ENCODE peak calls at places on chromosomes 7 and 10, in seven cellular contexts. Y, G, W, C, X, S and A are unnamed samples.

GRCh38 chr7:20158684-20159083 is 58.5 kb downstream of the MACC1 start:
- DNase-seq in Y (no peak), G (no peak), W (peak), C (no peak), X (no peak), S (no peak), A (no peak)

GRCh38 chr7:67021260-67021659 is 24.6 kb downstream of the TYW1 start:
- DNase-seq in Y (no peak), G (no peak), W (no peak), C (no peak), X (no peak), S (no peak), A (no peak)

GRCh38 chr7:79137942-79138341 is 315.5 kb downstream of the MAGI2 start:
- DNase-seq in Y (no peak), G (no peak), W (peak), C (no peak), X (peak), S (no peak), A (no peak)

GRCh38 chr10:116296358-116296757 is 23.4 kb upstream of the GFRA1 start:
- DNase-seq in Y (no peak), G (no peak), W (no peak), C (no peak), X (no peak), S (no peak), A (no peak)

GRCh38 chr10:61993676-61994401 is 92.3 kb downstream of the ARID5B start:
- DNase-seq in Y (no peak), G (no peak), W (peak), C (no peak), X (peak), S (no peak), A (no peak)

GRCh38 chr7:9488555-9488954 is 1055.1 kb downstream of the NXPH1 start:
- DNase-seq in Y (no peak), G (no peak), W (peak), C (no peak), X (peak), S (no peak), A (no peak)

GRCh38 chr10:116796910-116797513 is 52.3 kb upstream of the ENO4 start:
- DNase-seq in Y (no peak), G (peak), W (peak), C (peak), X (peak), S (peak), A (peak)

GRCh38 chr10:13915710-13916109 is 328.9 kb downstream of the PRPF18 start:
- DNase-seq in Y (no peak), G (no peak), W (no peak), C (no peak), X (no peak), S (no peak), A (no peak)

GRCh38 chr7:2698581-2699288 is 10.7 kb downstream of the AMZ1 start:
- DNase-seq in Y (peak), G (no peak), W (no peak), C (no peak), X (no peak), S (peak), A (no peak)

GRCh38 chr7:75743455-75743859 is 4.7 kb upstream of the HIP1 start:
- DNase-seq in Y (no peak), G (no peak), W (peak), C (no peak), X (no peak), S (no peak), A (no peak)

GRCh38 chr7:159027803-159028455 is 116.7 kb downstream of the VIPR2 start:
- DNase-seq in Y (no peak), G (no peak), W (no peak), C (no peak), X (no peak), S (peak), A (no peak)

GRCh38 chr7:116283595-116284204 is 73.4 kb downstream of the TES start:
- DNase-seq in Y (no peak), G (no peak), W (no peak), C (no peak), X (no peak), S (no peak), A (no peak)

GRCh38 chr10:125102216-125102615 is 58.1 kb downstream of the CTBP2 start:
- DNase-seq in Y (no peak), G (no peak), W (peak), C (no peak), X (no peak), S (no peak), A (no peak)

GRCh38 chr7:82677493-82677892 is 233.9 kb upstream of the CACNA2D1 start:
- DNase-seq in Y (no peak), G (no peak), W (no peak), C (no peak), X (no peak), S (no peak), A (no peak)

GRCh38 chr10:78028438-78029293 is 649 bp downstream of the POLR3A start:
- DNase-seq in Y (no peak), G (no peak), W (peak), C (no peak), X (no peak), S (no peak), A (no peak)

GRCh38 chr10:43236176-43236850 is 30.6 kb downstream of the RASGEF1A start:
- DNase-seq in Y (no peak), G (no peak), W (no peak), C (no peak), X (no peak), S (peak), A (no peak)

GRCh38 chr10:43257210-43258031 is 9.4 kb downstream of the RASGEF1A start:
- DNase-seq in Y (no peak), G (no peak), W (no peak), C (peak), X (no peak), S (no peak), A (peak)

GRCh38 chr7:131281649-131282048 is 46.0 kb upstream of the MKLN1 start:
- DNase-seq in Y (no peak), G (no peak), W (no peak), C (no peak), X (no peak), S (no peak), A (no peak)

GRCh38 chr10:72783290-72783689 is 91.3 kb downstream of the MCU start:
- DNase-seq in Y (no peak), G (no peak), W (no peak), C (no peak), X (no peak), S (no peak), A (no peak)

GRCh38 chr10:3681642-3682554 is 103.1 kb downstream of the KLF6 start:
- DNase-seq in Y (no peak), G (no peak), W (no peak), C (no peak), X (peak), S (no peak), A (no peak)

GRCh38 chr7:131151034-131151433 is 176.6 kb upstream of the MKLN1 start:
- DNase-seq in Y (no peak), G (no peak), W (no peak), C (no peak), X (no peak), S (no peak), A (no peak)

GRCh38 chr7:30163231-30163894 is 28.6 kb downstream of the MTURN start:
- DNase-seq in Y (peak), G (no peak), W (no peak), C (no peak), X (no peak), S (no peak), A (no peak)

GRCh38 chr10:51368943-51369342 is 294.7 kb downstream of the PRKG1 start:
- DNase-seq in Y (no peak), G (no peak), W (no peak), C (no peak), X (no peak), S (peak), A (no peak)

GRCh38 chr7:98360221-98361124 is 40.4 kb downstream of the BAIAP2L1 start:
- DNase-seq in Y (no peak), G (peak), W (no peak), C (no peak), X (no peak), S (peak), A (no peak)

GRCh38 chr10:86254526-86255174 is 111.9 kb downstream of the GRID1 start:
- DNase-seq in Y (no peak), G (peak), W (no peak), C (peak), X (no peak), S (peak), A (no peak)

GRCh38 chr7:48084727-48085432 is 4.2 kb upstream of the UPP1 start:
- DNase-seq in Y (peak), G (peak), W (peak), C (peak), X (peak), S (peak), A (no peak)

GRCh38 chr7:17130281-17131059 is 168.0 kb upstream of the AHR start:
- DNase-seq in Y (no peak), G (peak), W (peak), C (no peak), X (peak), S (peak), A (no peak)

GRCh38 chr10:100620087-100620835 is 84.5 kb downstream of the HIF1AN start:
- DNase-seq in Y (no peak), G (no peak), W (no peak), C (no peak), X (no peak), S (peak), A (no peak)

GRCh38 chr7:5425507-5426225 is 2.0 kb upstream of the TNRC18 start:
- DNase-seq in Y (no peak), G (peak), W (peak), C (peak), X (peak), S (peak), A (no peak)

GRCh38 chr7:2979951-2980350 is 63.7 kb downstream of the CARD11 start:
- DNase-seq in Y (no peak), G (no peak), W (no peak), C (no peak), X (no peak), S (no peak), A (no peak)

GRCh38 chr10:22537810-22538209 is 176.6 kb downstream of the PIP4K2A start:
- DNase-seq in Y (no peak), G (no peak), W (no peak), C (no peak), X (no peak), S (no peak), A (no peak)

GRCh38 chr7:93972029-93972725 is 32.0 kb downstream of the BET1 start:
- DNase-seq in Y (no peak), G (no peak), W (no peak), C (peak), X (no peak), S (no peak), A (no peak)

GRCh38 chr7:76246804-76247389 is 45.2 kb downstream of the SRRM3 start:
- DNase-seq in Y (no peak), G (no peak), W (no peak), C (no peak), X (no peak), S (no peak), A (no peak)

GRCh38 chr10:123496336-123496735 is 169.8 kb upstream of the GPR26 start:
- DNase-seq in Y (no peak), G (no peak), W (no peak), C (no peak), X (no peak), S (no peak), A (no peak)
- TF ChIP-seq CTCF in Y (no peak), G (no peak), W (no peak), C (no peak), X (no peak), S (no peak), A (no peak)

GRCh38 chr7:33885290-33886005 is 19.9 kb upstream of the BMPER start:
- DNase-seq in Y (no peak), G (no peak), W (no peak), C (no peak), X (no peak), S (peak), A (no peak)

GRCh38 chr7:33888206-33888605 is 17.1 kb upstream of the BMPER start:
- DNase-seq in Y (no peak), G (no peak), W (no peak), C (no peak), X (peak), S (peak), A (no peak)

GRCh38 chr7:33883566-33883965 is 21.8 kb upstream of the BMPER start:
- DNase-seq in Y (no peak), G (no peak), W (no peak), C (no peak), X (no peak), S (no peak), A (no peak)

GRCh38 chr7:33887576-33887975 is 17.8 kb upstream of the BMPER start:
- DNase-seq in Y (no peak), G (no peak), W (no peak), C (no peak), X (no peak), S (no peak), A (no peak)

GRCh38 chr7:33886100-33886623 is 19.2 kb upstream of the BMPER start:
- DNase-seq in Y (no peak), G (peak), W (no peak), C (peak), X (no peak), S (peak), A (no peak)
- TF ChIP-seq CTCF in Y (no peak), G (peak), W (peak), C (peak), X (peak), S (peak), A (peak)

DNA sequence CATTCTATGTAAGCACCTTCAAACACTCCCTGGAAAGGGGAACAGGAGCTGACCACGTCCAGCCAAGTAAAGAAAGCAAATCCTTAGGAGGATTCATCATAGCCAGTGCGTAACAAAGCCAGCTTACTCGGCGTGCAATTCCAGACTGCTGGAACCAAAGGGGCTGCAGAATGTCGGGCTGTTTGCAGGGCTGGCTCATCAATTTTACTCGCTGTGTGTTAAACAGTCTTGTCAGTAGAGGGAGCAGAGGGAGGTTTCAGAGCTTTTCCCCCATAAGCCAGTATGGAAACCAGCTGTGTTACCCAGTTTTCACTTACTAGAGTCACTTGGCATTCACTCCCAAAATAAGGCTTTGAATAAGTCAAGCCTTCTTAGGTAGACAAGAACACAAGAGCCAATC is 127.1 kb downstream of the KMT2E start:
- DNase-seq in Y (no peak), G (peak), W (peak), C (peak), X (peak), S (peak), A (no peak)
- TF ChIP-seq CTCF in Y (peak), G (peak), W (peak), C (peak), X (peak), S (peak), A (no peak)

GRCh38 chr10:34156781-34157425 is 658.2 kb downstream of the PARD3 start:
- DNase-seq in Y (no peak), G (peak), W (peak), C (no peak), X (no peak), S (no peak), A (no peak)
- TF ChIP-seq CTCF in Y (no peak), G (no peak), W (peak), C (peak), X (no peak), S (peak), A (no peak)

DNA sequence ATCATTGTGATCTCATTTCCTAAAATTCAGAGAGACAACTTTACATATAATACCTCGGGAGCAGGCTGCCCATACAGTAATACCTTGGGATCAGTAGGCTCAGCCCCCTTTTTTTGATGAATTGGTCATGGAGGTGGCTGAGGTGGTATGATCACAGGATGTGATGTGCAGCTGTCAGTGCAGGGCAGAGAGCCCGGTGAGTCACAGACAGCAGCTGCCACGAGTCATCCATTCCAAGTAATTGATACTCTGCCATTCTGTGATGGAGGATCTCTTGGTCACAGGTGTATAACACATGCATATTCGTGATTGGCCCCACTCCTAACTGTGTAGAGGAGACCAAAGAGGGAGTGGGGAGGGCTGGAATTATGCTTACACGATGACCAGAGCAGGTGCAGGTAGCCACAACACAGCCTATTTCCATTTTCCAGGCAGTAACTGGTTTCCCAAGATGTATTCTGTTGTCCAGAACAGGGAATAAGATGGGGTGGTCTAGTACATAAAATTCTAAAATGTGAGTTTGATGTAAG is 14.1 kb downstream of the NRCAM start:
- DNase-seq in Y (no peak), G (peak), W (no peak), C (no peak), X (no peak), S (no peak), A (no peak)
- TF ChIP-seq CTCF in Y (no peak), G (no peak), W (no peak), C (no peak), X (no peak), S (no peak), A (no peak)

DNA sequence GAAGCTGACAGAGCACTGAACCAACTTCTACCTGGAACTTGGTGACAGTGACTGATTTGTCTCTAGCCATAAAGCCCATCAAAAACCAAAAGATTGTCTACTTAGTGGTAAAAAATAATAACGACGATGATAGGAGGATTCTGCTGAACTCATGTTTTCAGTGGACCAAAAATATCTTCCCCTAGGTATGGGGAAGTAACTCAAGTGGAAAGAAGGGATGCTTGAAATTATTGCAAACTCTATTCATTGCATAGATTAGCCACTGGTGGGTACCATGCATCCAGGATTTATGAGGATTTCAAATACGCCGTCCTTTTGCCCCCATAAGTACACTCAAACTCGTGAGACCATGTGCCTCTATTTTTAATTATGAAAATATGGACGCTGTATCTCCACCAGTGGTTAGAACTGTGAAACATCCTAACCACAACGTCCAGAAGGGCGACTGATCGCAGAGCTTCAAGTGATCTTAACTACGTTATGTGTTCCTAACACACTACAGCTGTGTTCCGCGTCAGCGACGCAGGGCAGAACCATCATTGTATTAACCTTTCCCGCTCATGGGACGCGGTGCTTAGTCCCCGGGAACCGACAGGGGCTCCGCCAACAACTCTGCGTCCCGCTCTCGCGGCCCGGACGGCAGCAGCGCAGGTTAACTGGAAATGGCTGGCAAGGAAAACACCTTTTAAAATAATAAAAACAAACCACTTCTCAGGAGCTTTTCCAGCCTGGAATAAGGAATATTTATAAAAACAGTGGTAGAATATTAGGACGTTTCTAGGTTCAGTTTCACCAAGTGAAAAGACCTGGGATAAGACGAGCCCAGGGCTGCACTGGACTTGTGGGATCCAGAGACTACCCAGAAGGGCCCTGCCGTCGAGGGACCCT is 776 bp downstream of the PEX1 start:
- DNase-seq in Y (peak), G (peak), W (peak), C (peak), X (peak), S (peak), A (peak)
- TF ChIP-seq CTCF in Y (no peak), G (no peak), W (peak), C (peak), X (peak), S (peak), A (no peak)

GRCh38 chr10:10096898-10097297 is 920.8 kb upstream of the CELF2 start:
- DNase-seq in Y (no peak), G (no peak), W (no peak), C (no peak), X (no peak), S (no peak), A (no peak)

GRCh38 chr10:10093035-10093434 is 924.6 kb upstream of the CELF2 start:
- DNase-seq in Y (no peak), G (no peak), W (no peak), C (no peak), X (no peak), S (no peak), A (no peak)

GRCh38 chr10:10092581-10092980 is 925.1 kb upstream of the CELF2 start:
- DNase-seq in Y (no peak), G (no peak), W (peak), C (no peak), X (peak), S (peak), A (no peak)

DNA sequence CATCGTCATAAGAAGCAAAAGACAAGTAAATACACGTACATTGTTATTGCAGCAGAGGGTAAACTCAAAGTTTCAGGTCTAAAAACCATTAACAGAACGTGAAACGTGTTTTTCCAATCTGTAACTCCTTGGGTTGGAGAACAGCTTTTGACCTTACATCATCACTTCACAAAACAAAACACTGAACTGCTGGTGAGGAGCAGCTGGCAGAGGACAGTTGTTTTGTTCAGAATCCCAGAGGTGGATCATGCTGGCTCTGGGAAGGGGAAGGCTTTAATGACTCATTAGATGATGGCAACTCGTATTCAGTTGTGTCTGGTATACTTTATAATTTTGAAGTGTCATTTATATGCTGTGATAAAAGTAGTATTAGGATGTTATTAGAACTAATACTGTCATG is 923.0 kb upstream of the CELF2 start:
- DNase-seq in Y (no peak), G (no peak), W (peak), C (no peak), X (no peak), S (no peak), A (no peak)
- TF ChIP-seq CTCF in Y (no peak), G (no peak), W (no peak), C (no peak), X (no peak), S (no peak), A (no peak)